ENCODE peak calls at places on chromosomes 3 and 15, in five cellular contexts. One of them, this sample, is unnamed.

GRCh38 chr15:80010131-80010673 is 39.2 kb upstream of the BCL2A1 start:
- DNase-seq in LoVo: peak
- DNase-seq in ovary: no peak
- DNase-seq in foreskin fibroblast: peak
- DNase-seq in stimulated activated CD4-positive, alpha-beta T cell treated with anti-CD3 and anti-CD28 coated beads, Interleukin-1b, Interleukin-23, amount 100 ng/mL, for 1 hour: no peak
- DNase-seq in this sample: peak

GRCh38 chr3:44430466-44430865 is 47.0 kb downstream of the ZNF445 start:
- DNase-seq in foreskin fibroblast: no peak
- DNase-seq in stimulated activated CD4-positive, alpha-beta T cell treated with anti-CD3 and anti-CD28 coated beads, Interleukin-1b, Interleukin-23, amount 100 ng/mL, for 1 hour: no peak
- DNase-seq in LoVo: no peak
- DNase-seq in ovary: no peak
- DNase-seq in this sample: no peak

GRCh38 chr3:117660941-117661635 is 951.5 kb downstream of the TUSC7 start:
- DNase-seq in ovary: no peak
- DNase-seq in LoVo: no peak
- DNase-seq in stimulated activated CD4-positive, alpha-beta T cell treated with anti-CD3 and anti-CD28 coated beads, Interleukin-1b, Interleukin-23, amount 100 ng/mL, for 1 hour: no peak
- DNase-seq in foreskin fibroblast: peak
- DNase-seq in this sample: no peak

GRCh38 chr15:68431037-68431791 is 749 bp downstream of the ITGA11 start:
- DNase-seq in stimulated activated CD4-positive, alpha-beta T cell treated with anti-CD3 and anti-CD28 coated beads, Interleukin-1b, Interleukin-23, amount 100 ng/mL, for 1 hour: no peak
- DNase-seq in foreskin fibroblast: peak
- DNase-seq in LoVo: no peak
- DNase-seq in ovary: peak
- DNase-seq in this sample: no peak

GRCh38 chr15:90402230-90402629 is 14.2 kb downstream of the IQGAP1 start:
- DNase-seq in stimulated activated CD4-positive, alpha-beta T cell treated with anti-CD3 and anti-CD28 coated beads, Interleukin-1b, Interleukin-23, amount 100 ng/mL, for 1 hour: no peak
- DNase-seq in ovary: no peak
- DNase-seq in LoVo: peak
- DNase-seq in foreskin fibroblast: peak
- DNase-seq in this sample: peak

GRCh38 chr3:146133436-146133835 is 27.5 kb downstream of the PLOD2 start:
- DNase-seq in foreskin fibroblast: peak
- DNase-seq in stimulated activated CD4-positive, alpha-beta T cell treated with anti-CD3 and anti-CD28 coated beads, Interleukin-1b, Interleukin-23, amount 100 ng/mL, for 1 hour: no peak
- DNase-seq in ovary: no peak
- DNase-seq in LoVo: no peak
- DNase-seq in this sample: no peak

GRCh38 chr3:191428177-191428576 is 32.8 kb upstream of the PYDC2 start:
- DNase-seq in ovary: no peak
- DNase-seq in stimulated activated CD4-positive, alpha-beta T cell treated with anti-CD3 and anti-CD28 coated beads, Interleukin-1b, Interleukin-23, amount 100 ng/mL, for 1 hour: no peak
- DNase-seq in LoVo: no peak
- DNase-seq in foreskin fibroblast: no peak
- DNase-seq in this sample: no peak

GRCh38 chr3:40971191-40972168 is 227.8 kb upstream of the CTNNB1 start:
- DNase-seq in foreskin fibroblast: peak
- DNase-seq in LoVo: peak
- DNase-seq in ovary: peak
- DNase-seq in stimulated activated CD4-positive, alpha-beta T cell treated with anti-CD3 and anti-CD28 coated beads, Interleukin-1b, Interleukin-23, amount 100 ng/mL, for 1 hour: no peak
- DNase-seq in this sample: peak

GRCh38 chr3:67655364-67656121 is 1.1 kb upstream of the SUCLG2 start:
- DNase-seq in stimulated activated CD4-positive, alpha-beta T cell treated with anti-CD3 and anti-CD28 coated beads, Interleukin-1b, Interleukin-23, amount 100 ng/mL, for 1 hour: no peak
- DNase-seq in LoVo: no peak
- DNase-seq in ovary: no peak
- DNase-seq in foreskin fibroblast: no peak
- DNase-seq in this sample: no peak

GRCh38 chr3:43028678-43029490 is 49.8 kb downstream of the GASK1A start:
- DNase-seq in stimulated activated CD4-positive, alpha-beta T cell treated with anti-CD3 and anti-CD28 coated beads, Interleukin-1b, Interleukin-23, amount 100 ng/mL, for 1 hour: no peak
- DNase-seq in LoVo: no peak
- DNase-seq in ovary: no peak
- DNase-seq in foreskin fibroblast: peak
- DNase-seq in this sample: no peak

GRCh38 chr3:160448845-160449659 is 534 bp downstream of the TRIM59 start:
- DNase-seq in ovary: no peak
- DNase-seq in LoVo: peak
- DNase-seq in stimulated activated CD4-positive, alpha-beta T cell treated with anti-CD3 and anti-CD28 coated beads, Interleukin-1b, Interleukin-23, amount 100 ng/mL, for 1 hour: peak
- DNase-seq in foreskin fibroblast: peak
- DNase-seq in this sample: peak

GRCh38 chr15:99172989-99173388 is 68.1 kb downstream of the SYNM start:
- DNase-seq in LoVo: no peak
- DNase-seq in ovary: no peak
- DNase-seq in stimulated activated CD4-positive, alpha-beta T cell treated with anti-CD3 and anti-CD28 coated beads, Interleukin-1b, Interleukin-23, amount 100 ng/mL, for 1 hour: no peak
- DNase-seq in foreskin fibroblast: no peak
- DNase-seq in this sample: no peak

GRCh38 chr3:120596116-120596852 is at the start of gene NDUFB4:
- DNase-seq in stimulated activated CD4-positive, alpha-beta T cell treated with anti-CD3 and anti-CD28 coated beads, Interleukin-1b, Interleukin-23, amount 100 ng/mL, for 1 hour: peak
- DNase-seq in LoVo: peak
- DNase-seq in ovary: peak
- DNase-seq in foreskin fibroblast: peak
- DNase-seq in this sample: peak

GRCh38 chr3:58047806-58048205 is 39.6 kb downstream of the FLNB start:
- DNase-seq in foreskin fibroblast: peak
- DNase-seq in stimulated activated CD4-positive, alpha-beta T cell treated with anti-CD3 and anti-CD28 coated beads, Interleukin-1b, Interleukin-23, amount 100 ng/mL, for 1 hour: no peak
- DNase-seq in LoVo: no peak
- DNase-seq in ovary: no peak
- DNase-seq in this sample: no peak

GRCh38 chr3:149575213-149575961 is 82.4 kb downstream of the WWTR1 start:
- DNase-seq in foreskin fibroblast: peak
- DNase-seq in LoVo: no peak
- DNase-seq in stimulated activated CD4-positive, alpha-beta T cell treated with anti-CD3 and anti-CD28 coated beads, Interleukin-1b, Interleukin-23, amount 100 ng/mL, for 1 hour: no peak
- DNase-seq in ovary: peak
- DNase-seq in this sample: peak

GRCh38 chr3:147809206-147809605 is 400.0 kb downstream of the ZIC1 start:
- DNase-seq in LoVo: no peak
- DNase-seq in stimulated activated CD4-positive, alpha-beta T cell treated with anti-CD3 and anti-CD28 coated beads, Interleukin-1b, Interleukin-23, amount 100 ng/mL, for 1 hour: no peak
- DNase-seq in ovary: no peak
- DNase-seq in foreskin fibroblast: no peak
- DNase-seq in this sample: no peak

GRCh38 chr15:66760968-66761722 is 59.1 kb downstream of the SMAD6 start:
- DNase-seq in LoVo: no peak
- DNase-seq in foreskin fibroblast: peak
- DNase-seq in ovary: peak
- DNase-seq in stimulated activated CD4-positive, alpha-beta T cell treated with anti-CD3 and anti-CD28 coated beads, Interleukin-1b, Interleukin-23, amount 100 ng/mL, for 1 hour: no peak
- DNase-seq in this sample: no peak

GRCh38 chr3:132660745-132661067 is 577 bp downstream of the UBA5 start:
- DNase-seq in ovary: no peak
- DNase-seq in stimulated activated CD4-positive, alpha-beta T cell treated with anti-CD3 and anti-CD28 coated beads, Interleukin-1b, Interleukin-23, amount 100 ng/mL, for 1 hour: no peak
- DNase-seq in LoVo: no peak
- DNase-seq in foreskin fibroblast: peak
- DNase-seq in this sample: no peak

GRCh38 chr3:143726727-143727126 is 121.5 kb downstream of the SLC9A9 start:
- DNase-seq in LoVo: no peak
- DNase-seq in foreskin fibroblast: peak
- DNase-seq in ovary: no peak
- DNase-seq in stimulated activated CD4-positive, alpha-beta T cell treated with anti-CD3 and anti-CD28 coated beads, Interleukin-1b, Interleukin-23, amount 100 ng/mL, for 1 hour: no peak
- DNase-seq in this sample: no peak

GRCh38 chr3:139561959-139562676 is 22.6 kb upstream of the RBP1 start:
- DNase-seq in ovary: peak
- DNase-seq in LoVo: peak
- DNase-seq in stimulated activated CD4-positive, alpha-beta T cell treated with anti-CD3 and anti-CD28 coated beads, Interleukin-1b, Interleukin-23, amount 100 ng/mL, for 1 hour: no peak
- DNase-seq in foreskin fibroblast: peak
- DNase-seq in this sample: peak

GRCh38 chr15:59522988-59523461 is 85.0 kb downstream of the FAM81A start:
- DNase-seq in ovary: no peak
- DNase-seq in stimulated activated CD4-positive, alpha-beta T cell treated with anti-CD3 and anti-CD28 coated beads, Interleukin-1b, Interleukin-23, amount 100 ng/mL, for 1 hour: no peak
- DNase-seq in LoVo: no peak
- DNase-seq in foreskin fibroblast: no peak
- DNase-seq in this sample: no peak

GRCh38 chr3:116443096-116443793 is 2.0 kb downstream of the LSAMP start:
- DNase-seq in stimulated activated CD4-positive, alpha-beta T cell treated with anti-CD3 and anti-CD28 coated beads, Interleukin-1b, Interleukin-23, amount 100 ng/mL, for 1 hour: no peak
- DNase-seq in foreskin fibroblast: peak
- DNase-seq in ovary: no peak
- DNase-seq in LoVo: no peak
- DNase-seq in this sample: no peak

GRCh38 chr3:197331131-197331530 is 32.7 kb upstream of the DLG1 start:
- DNase-seq in ovary: no peak
- DNase-seq in stimulated activated CD4-positive, alpha-beta T cell treated with anti-CD3 and anti-CD28 coated beads, Interleukin-1b, Interleukin-23, amount 100 ng/mL, for 1 hour: no peak
- DNase-seq in foreskin fibroblast: peak
- DNase-seq in LoVo: no peak
- DNase-seq in this sample: no peak

GRCh38 chr3:2510746-2511145 is 412.1 kb downstream of the CNTN4 start:
- DNase-seq in stimulated activated CD4-positive, alpha-beta T cell treated with anti-CD3 and anti-CD28 coated beads, Interleukin-1b, Interleukin-23, amount 100 ng/mL, for 1 hour: no peak
- DNase-seq in ovary: no peak
- DNase-seq in foreskin fibroblast: no peak
- DNase-seq in LoVo: no peak
- DNase-seq in this sample: no peak

GRCh38 chr3:134065836-134066538 is 36.3 kb upstream of the SLCO2A1 start:
- DNase-seq in LoVo: no peak
- DNase-seq in foreskin fibroblast: no peak
- DNase-seq in stimulated activated CD4-positive, alpha-beta T cell treated with anti-CD3 and anti-CD28 coated beads, Interleukin-1b, Interleukin-23, amount 100 ng/mL, for 1 hour: no peak
- DNase-seq in ovary: no peak
- DNase-seq in this sample: no peak

GRCh38 chr3:50624634-50625033 is 7.7 kb downstream of the MAPKAPK3 start:
- DNase-seq in foreskin fibroblast: no peak
- DNase-seq in ovary: no peak
- DNase-seq in stimulated activated CD4-positive, alpha-beta T cell treated with anti-CD3 and anti-CD28 coated beads, Interleukin-1b, Interleukin-23, amount 100 ng/mL, for 1 hour: no peak
- DNase-seq in LoVo: no peak
- DNase-seq in this sample: no peak

GRCh38 chr3:9405756-9406155 is 8.3 kb downstream of the SETD5 start:
- DNase-seq in stimulated activated CD4-positive, alpha-beta T cell treated with anti-CD3 and anti-CD28 coated beads, Interleukin-1b, Interleukin-23, amount 100 ng/mL, for 1 hour: no peak
- DNase-seq in foreskin fibroblast: no peak
- DNase-seq in LoVo: no peak
- DNase-seq in ovary: no peak
- DNase-seq in this sample: no peak